ENCODE peak calls at places on chromosomes 6 and 20, in seven cellular contexts. D is cardiac fibroblast, J is EL, M is BE2C, Y is A549, B is EH, I is heart left ventricle. A is an unnamed sample.

GRCh38 chr6:155224031-155224451 is 39.8 kb upstream of the CLDN20 start:
- DNase-seq in I (no peak), J (peak), B (peak), M (no peak), D (peak), Y (no peak), A (peak)

GRCh38 chr20:46324960-46325703 is 16.8 kb upstream of the CDH22 start:
- DNase-seq in B (peak), J (peak), D (peak), M (peak), I (no peak), Y (peak), A (peak)

GRCh38 chr20:58722877-58723627 is 30.5 kb downstream of the NPEPL1 start:
- DNase-seq in D (no peak), I (no peak), Y (no peak), J (no peak), B (no peak), M (no peak), A (no peak)

GRCh38 chr6:116847234-116847633 is 18.4 kb upstream of the GPRC6A start:
- DNase-seq in I (no peak), D (peak), B (peak), M (no peak), J (peak), Y (peak), A (no peak)

GRCh38 chr6:107323133-107323785 is 136.1 kb downstream of the PDSS2 start:
- DNase-seq in J (peak), M (no peak), B (peak), I (no peak), D (peak), Y (no peak), A (no peak)

GRCh38 chr6:44342052-44342451 is 398 bp upstream of the SPATS1 start:
- DNase-seq in Y (no peak), B (no peak), D (no peak), M (peak), J (no peak), I (peak), A (no peak)

GRCh38 chr6:117677553-117678131 is 2.4 kb downstream of the NUS1 start:
- DNase-seq in J (peak), I (no peak), D (peak), M (no peak), Y (no peak), B (peak), A (no peak)

GRCh38 chr6:131451330-131452195 is 121.5 kb upstream of the ARG1 start:
- DNase-seq in J (no peak), B (no peak), M (no peak), I (no peak), D (no peak), Y (no peak), A (no peak)

GRCh38 chr20:47054945-47055344 is 160.3 kb downstream of the EYA2 start:
- DNase-seq in B (no peak), M (no peak), Y (no peak), J (no peak), I (no peak), D (no peak), A (no peak)

GRCh38 chr6:89520730-89521129 is 87.8 kb downstream of the ANKRD6 start:
- DNase-seq in Y (no peak), I (no peak), B (no peak), D (no peak), J (no peak), M (no peak), A (no peak)

GRCh38 chr20:46435146-46435545 is 28.7 kb upstream of the ELMO2 start:
- DNase-seq in J (no peak), Y (no peak), I (no peak), M (no peak), B (no peak), D (no peak), A (no peak)

GRCh38 chr6:22828179-22829062 is 259.1 kb downstream of the HDGFL1 start:
- DNase-seq in I (no peak), D (peak), B (peak), Y (peak), M (peak), J (peak), A (peak)

GRCh38 chr6:19691465-19692167 is 145.6 kb upstream of the ID4 start:
- DNase-seq in Y (no peak), B (no peak), D (no peak), J (no peak), M (no peak), I (no peak), A (peak)

GRCh38 chr6:36598739-36599318 is 4.7 kb downstream of the SRSF3 start:
- DNase-seq in M (no peak), B (no peak), Y (no peak), J (no peak), D (no peak), I (no peak), A (no peak)

GRCh38 chr20:34322267-34323105 is 19.3 kb upstream of the AHCY start:
- DNase-seq in J (no peak), B (no peak), M (no peak), D (no peak), I (no peak), Y (no peak), A (no peak)

GRCh38 chr6:121838842-121839241 is 403.4 kb downstream of the GJA1 start:
- DNase-seq in J (peak), B (peak), D (peak), I (peak), Y (no peak), M (no peak), A (peak)

GRCh38 chr6:79612457-79612856 is 18.7 kb upstream of the SH3BGRL2 start:
- DNase-seq in M (no peak), I (no peak), Y (no peak), B (no peak), J (no peak), D (no peak), A (no peak)